ENCODE peak calls at places on chromosomes 16 and 17, in nine cellular contexts. B is small intestine, U is pancreas, R is heart right ventricle, I is adipocyte, V is uterus, D is breast epithelium, C is tibial nerve, F is ascending aorta. Y is an unnamed sample.
A peak's percentile ranks its signal among the peaks of the same experiment; 100 is the strongest.

GRCh38 chr17:40541873-40542561 is 23.3 kb downstream of the CCR7 start:
- DNase-seq in I (no peak), F (no peak), R (peak; percentile 74), D (no peak), V (no peak), U (no peak), B (no peak), C (peak; percentile 69), Y (no peak)

GRCh38 chr16:68235882-68236803 is at the start of gene ESRP2:
- DNase-seq in R (no peak), V (peak; percentile 43), F (peak; percentile 72), I (no peak), U (peak; percentile 89), D (peak; percentile 89), B (peak; percentile 95), C (no peak), Y (no peak)

GRCh38 chr16:4624827-4625616 is 396 bp downstream of the MGRN1 start:
- DNase-seq in U (peak; percentile 66), C (no peak), I (peak; percentile 89), R (peak; percentile 67), D (peak; percentile 60), V (peak; percentile 57), F (peak; percentile 83), B (peak; percentile 68), Y (no peak)

GRCh38 chr17:63641678-63642077 is 19.5 kb downstream of the MAP3K3 start:
- DNase-seq in B (no peak), D (no peak), C (no peak), R (no peak), F (no peak), V (no peak), U (peak; percentile 53), I (no peak), Y (peak; percentile 44)

GRCh38 chr16:68338326-68339119 is 27.7 kb downstream of the PRMT7 start:
- DNase-seq in B (no peak), U (no peak), F (no peak), V (no peak), C (no peak), I (no peak), D (no peak), R (no peak), Y (no peak)

GRCh38 chr17:27905524-27906237 is 12.5 kb upstream of the LYRM9 start:
- DNase-seq in R (no peak), I (no peak), F (no peak), C (no peak), D (no peak), U (no peak), B (no peak), V (no peak), Y (no peak)

GRCh38 chr17:48100591-48101011 is 677 bp downstream of the CBX1 start:
- DNase-seq in I (peak; percentile 78), D (peak; percentile 58), R (peak; percentile 42), F (peak; percentile 79), C (no peak), B (peak; percentile 24), U (peak; percentile 50), V (peak; percentile 63), Y (peak; percentile 58)

GRCh38 chr16:29744541-29745101 is 1.2 kb downstream of the C16orf54 start:
- DNase-seq in R (no peak), U (no peak), B (no peak), C (no peak), I (no peak), D (no peak), V (no peak), F (no peak), Y (no peak)

GRCh38 chr16:31138621-31139578 is 3.4 kb upstream of the PRSS8 start:
- DNase-seq in R (peak; percentile 43), F (peak; percentile 93), D (peak; percentile 85), U (peak; percentile 90), V (no peak), I (no peak), C (no peak), B (peak; percentile 96), Y (peak; percentile 91)

GRCh38 chr17:35152741-35153140 is 5.1 kb downstream of the UNC45B start:
- DNase-seq in F (no peak), C (no peak), D (no peak), B (no peak), R (no peak), U (no peak), I (no peak), V (no peak), Y (no peak)

GRCh38 chr17:48283390-48283789 is 146.6 kb downstream of the SKAP1 start:
- DNase-seq in V (no peak), U (no peak), B (no peak), I (no peak), C (no peak), F (no peak), D (no peak), R (no peak), Y (no peak)

GRCh38 chr16:8627456-8627855 is 6.0 kb downstream of the METTL22 start:
- DNase-seq in U (no peak), F (no peak), B (no peak), R (no peak), V (no peak), I (no peak), D (no peak), C (no peak), Y (no peak)

GRCh38 chr17:65633146-65633881 is 71.9 kb upstream of the AXIN2 start:
- DNase-seq in I (no peak), F (no peak), D (no peak), R (no peak), C (no peak), V (no peak), U (no peak), B (no peak), Y (no peak)

GRCh38 chr17:50593321-50593720 is 32.8 kb downstream of the CACNA1G start:
- DNase-seq in C (no peak), F (no peak), U (peak; percentile 82), I (no peak), D (no peak), R (peak; percentile 59), B (no peak), V (no peak), Y (no peak)

GRCh38 chr17:44785921-44786320 is 27.1 kb downstream of the ADAM11 start:
- DNase-seq in D (no peak), U (no peak), I (no peak), F (no peak), V (no peak), C (no peak), B (no peak), R (no peak), Y (no peak)

GRCh38 chr17:68229619-68230018 is 18.2 kb upstream of the AMZ2 start:
- DNase-seq in U (no peak), R (no peak), I (no peak), B (no peak), C (no peak), F (peak; percentile 50), D (no peak), V (no peak), Y (no peak)

DNA sequence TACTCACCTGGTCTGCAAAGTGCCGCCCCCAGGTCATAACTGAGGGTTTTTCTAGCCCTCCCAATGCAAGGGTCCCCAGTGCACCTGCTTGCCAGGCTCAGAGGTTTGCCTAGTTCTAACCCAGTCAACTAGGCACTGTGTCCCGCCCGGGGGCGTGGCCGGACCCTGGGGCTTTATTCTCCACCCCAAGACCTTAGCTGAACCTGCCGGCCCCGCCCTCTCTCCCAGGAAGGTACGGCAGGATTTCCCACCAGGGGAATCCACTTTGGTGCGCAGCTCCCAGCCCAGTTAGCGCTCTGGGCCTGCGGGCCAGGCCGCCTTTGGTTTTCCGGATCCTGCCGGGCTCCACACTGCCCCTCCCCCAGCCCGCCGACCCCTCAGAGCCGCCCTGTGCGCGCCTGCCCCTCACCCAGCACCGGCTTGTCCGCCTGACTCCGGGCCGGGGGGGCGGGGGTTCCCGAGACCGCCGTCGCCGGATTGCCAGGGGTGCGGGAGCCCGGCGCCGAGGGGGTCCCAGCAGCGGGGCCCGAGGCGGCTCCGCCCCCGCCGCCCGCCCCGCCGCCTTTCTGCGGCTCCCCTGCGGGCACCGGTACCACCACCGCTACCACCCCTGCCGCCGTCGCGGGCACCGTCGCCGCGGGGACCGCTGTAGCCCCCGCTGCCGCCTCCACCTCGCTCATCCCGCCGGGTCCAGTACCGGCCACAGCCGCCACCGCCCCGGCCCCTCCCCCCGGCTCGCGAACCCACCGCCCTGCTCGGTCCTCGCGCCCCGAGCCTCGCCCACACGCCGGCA is 422 bp downstream of the YBX2 start:
- DNase-seq in U (peak; percentile 59), I (no peak), F (no peak), C (no peak), V (no peak), R (no peak), D (no peak), B (peak; percentile 92), Y (peak; percentile 31)
- H3K27me3 ChIP-seq in U (no peaks in the 10 kb centered on the region), I (peaks cover 23% of the 10 kb centered on the region), F (peaks cover 8% of the 10 kb centered on the region), C (peaks cover 67% of the 10 kb centered on the region), V (no peaks in the 10 kb centered on the region), R (peaks cover 72% of the 10 kb centered on the region), D (no peaks in the 10 kb centered on the region), B (peaks cover 7% of the 10 kb centered on the region), Y (no peaks in the 10 kb centered on the region)

DNA sequence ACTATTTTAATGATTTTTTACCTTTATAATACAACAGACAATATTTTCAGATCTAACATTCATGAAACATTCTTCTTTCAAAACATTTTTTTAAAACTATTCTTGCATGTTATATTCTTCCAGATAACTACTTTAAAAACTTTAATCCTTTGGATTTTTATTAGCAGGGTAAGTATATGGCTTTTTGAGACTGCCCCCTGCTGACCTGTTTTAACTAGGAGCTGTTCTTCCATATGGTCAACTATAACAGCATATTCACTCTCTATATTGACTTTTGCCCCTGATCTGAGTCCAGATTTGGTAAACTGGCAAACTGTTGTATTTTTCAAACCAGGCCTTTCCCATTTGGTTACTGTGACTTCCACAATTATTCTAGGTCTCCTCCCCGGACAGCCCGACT is 16.5 kb downstream of the ZNF18 start:
- DNase-seq in F (no peak), C (no peak), R (no peak), U (no peak), B (no peak), V (no peak), I (no peak), D (no peak), Y (no peak)
- H3K36me3 ChIP-seq in F (peaks cover 22% of the 10 kb centered on the region), C (peaks cover 3% of the 10 kb centered on the region), R (no peaks in the 10 kb centered on the region), U (no peaks in the 10 kb centered on the region), B (peaks cover 2% of the 10 kb centered on the region), V (no peaks in the 10 kb centered on the region), I (peaks cover 57% of the 10 kb centered on the region), D (no peaks in the 10 kb centered on the region), Y (no peaks in the 10 kb centered on the region)

DNA sequence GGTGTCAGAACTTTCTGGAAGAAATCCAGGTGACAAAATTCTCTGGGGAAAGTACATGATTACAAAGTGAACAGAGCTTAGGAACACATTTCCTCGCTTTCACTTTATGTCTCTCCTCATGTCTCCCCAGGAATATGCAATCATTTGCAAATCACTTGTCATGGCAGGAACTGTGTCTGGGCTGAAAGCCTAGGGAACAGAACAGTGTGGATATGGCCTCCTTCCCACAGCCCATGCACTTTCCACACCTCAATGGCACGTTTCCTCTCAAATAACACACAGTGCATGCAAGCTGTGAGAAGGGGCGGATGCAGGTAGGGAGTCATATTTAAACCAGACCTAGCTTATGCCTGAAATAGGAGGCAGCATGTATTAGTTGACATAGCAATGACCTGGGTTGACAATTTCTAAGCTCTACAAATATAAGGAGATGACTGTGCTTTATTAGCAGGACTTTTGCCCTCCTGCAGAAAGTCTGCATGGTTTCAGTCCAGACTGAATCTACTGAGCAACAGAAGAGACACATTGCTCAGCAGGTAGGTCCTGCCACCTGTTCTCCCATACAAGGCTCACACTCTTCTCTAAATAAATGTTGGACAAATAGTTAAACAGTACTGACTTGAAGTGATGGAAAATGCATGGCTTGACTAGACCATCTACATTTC is 236.1 kb upstream of the ELAC2 start:
- DNase-seq in C (no peak), R (no peak), B (peak; percentile 1), U (no peak), I (no peak), V (no peak), F (no peak), D (no peak), Y (no peak)
- H3K27me3 ChIP-seq in C (no peaks in the 10 kb centered on the region), R (no peaks in the 10 kb centered on the region), B (no peaks in the 10 kb centered on the region), U (no peaks in the 10 kb centered on the region), I (peaks cover 9% of the 10 kb centered on the region), V (no peaks in the 10 kb centered on the region), F (no peaks in the 10 kb centered on the region), D (no peaks in the 10 kb centered on the region), Y (no peaks in the 10 kb centered on the region)

GRCh38 chr17:43219746-43220380 is 8.2 kb downstream of the TMEM106A start:
- DNase-seq in B (no peak), D (peak; percentile 12), F (peak; percentile 40), C (no peak), V (no peak), R (no peak), U (no peak), I (no peak), Y (no peak)
- H3K36me3 ChIP-seq in B (peaks cover 6% of the 10 kb centered on the region), D (no peaks in the 10 kb centered on the region), F (peaks cover 17% of the 10 kb centered on the region), C (peaks cover 2% of the 10 kb centered on the region), V (no peaks in the 10 kb centered on the region), R (no peaks in the 10 kb centered on the region), U (no peaks in the 10 kb centered on the region), I (peaks cover 20% of the 10 kb centered on the region), Y (peaks cover 43% of the 10 kb centered on the region)